ENCODE peak calls at places on chromosomes 4 and X, in ten cellular contexts. P, U, K, H, Z, A, E, T, N and J are unnamed samples.

GRCh38 chrX:51420610-51421009 is 75.8 kb downstream of the NUDT11 start:
- DNase-seq in P (peak; percentile 47), K (peak; percentile 2), T (peak; percentile 18), E (peak; percentile 43), H (peak; percentile 56), U (peak; percentile 55), Z (no peak), N (no peak), A (peak; percentile 34), J (peak; percentile 72)

GRCh38 chr4:177511611-177512010 is 69.4 kb upstream of the AGA start:
- DNase-seq in A (no peak), Z (no peak), U (no peak), T (no peak), N (no peak), E (no peak), P (peak; percentile 13), K (no peak), H (no peak), J (no peak)

GRCh38 chr4:22268350-22269025 is 247.4 kb downstream of the ADGRA3 start:
- DNase-seq in A (no peak), N (peak; percentile 68), U (no peak), T (no peak), K (no peak), E (no peak), P (peak; percentile 23), Z (no peak), H (no peak), J (no peak)

GRCh38 chr4:73836373-73837269 is at the start of gene CXCL6:
- DNase-seq in H (no peak), T (no peak), P (peak; percentile 59), U (peak; percentile 19), Z (no peak), K (peak; percentile 14), A (no peak), E (peak; percentile 23), N (peak; percentile 87), J (peak; percentile 81)

GRCh38 chrX:129779747-129780146 is at the start of gene SASH3:
- DNase-seq in K (no peak), A (peak; percentile 66), P (no peak), H (no peak), N (no peak), Z (no peak), U (no peak), T (no peak), E (no peak), J (no peak)

GRCh38 chrX:28854637-28855036 is 267.4 kb downstream of the IL1RAPL1 start:
- DNase-seq in Z (no peak), H (no peak), K (no peak), P (no peak), A (no peak), N (no peak), T (no peak), U (no peak), E (no peak), J (no peak)

GRCh38 chr4:29972121-29972520 is 748.0 kb upstream of the PCDH7 start:
- DNase-seq in N (no peak), Z (no peak), U (no peak), P (no peak), T (no peak), K (no peak), H (peak; percentile 10), E (no peak), A (no peak), J (no peak)

GRCh38 chr4:186095406-186095805 is 9.1 kb upstream of the FAM149A start:
- DNase-seq in E (no peak), K (no peak), N (no peak), H (no peak), U (no peak), T (no peak), A (no peak), Z (no peak), P (no peak), J (no peak)

GRCh38 chr4:10117424-10118354 is 1.1 kb upstream of the WDR1 start:
- DNase-seq in E (no peak), Z (no peak), H (peak; percentile 26), U (no peak), T (no peak), N (peak; percentile 53), A (peak; percentile 73), K (no peak), P (no peak), J (peak; percentile 51)

GRCh38 chr4:83852085-83852451 is 316.2 kb downstream of the GPAT3 start:
- DNase-seq in P (peak; percentile 22), H (peak; percentile 72), A (no peak), K (no peak), T (peak; percentile 56), U (peak; percentile 62), N (no peak), E (peak; percentile 28), Z (no peak), J (peak; percentile 15)

GRCh38 chr4:168421671-168422070 is 58.6 kb downstream of the DDX60L start:
- DNase-seq in Z (no peak), H (peak; percentile 8), K (no peak), A (no peak), E (no peak), T (no peak), P (peak; percentile 69), U (no peak), N (no peak), J (no peak)

GRCh38 chr4:46016306-46016705 is 107.5 kb downstream of the GABRG1 start:
- DNase-seq in U (no peak), E (no peak), A (peak; percentile 4), N (no peak), K (no peak), H (no peak), T (no peak), P (peak; percentile 0), Z (no peak), J (peak; percentile 32)

GRCh38 chr4:83267121-83267834 is 17.3 kb downstream of the COQ2 start:
- DNase-seq in H (peak; percentile 93), Z (no peak), E (no peak), A (no peak), N (no peak), U (no peak), T (peak; percentile 92), P (no peak), K (no peak), J (no peak)

GRCh38 chr4:48787031-48787430 is 7.0 kb upstream of the FRYL start:
- DNase-seq in E (no peak), P (no peak), N (no peak), T (no peak), Z (no peak), H (no peak), K (no peak), U (no peak), A (no peak), J (no peak)

GRCh38 chr4:151896880-151897279 is 136.1 kb upstream of the GATB start:
- DNase-seq in U (no peak), A (no peak), H (no peak), P (no peak), K (no peak), E (no peak), T (no peak), N (no peak), Z (no peak), J (no peak)

GRCh38 chrX:13876652-13877051 is 59.8 kb upstream of the GPM6B start:
- DNase-seq in E (peak; percentile 21), Z (no peak), U (peak; percentile 33), H (peak; percentile 93), K (no peak), A (no peak), T (peak; percentile 30), P (no peak), N (no peak), J (no peak)